ENCODE peak calls at places on chromosomes 6 and 20, in eight cellular contexts. B, I, H, O, A, F, X and Y are unnamed samples.

GRCh38 chr20:32152421-32153155 is 43.1 kb downstream of the TM9SF4 start:
- DNase-seq in I (no peak), B (no peak), H (no peak), A (no peak), O (no peak), X (no peak), F (no peak), Y (no peak)

GRCh38 chr6:56040875-56041274 is 165.5 kb upstream of the BMP5 start:
- DNase-seq in O (no peak), F (no peak), B (no peak), A (no peak), X (no peak), H (no peak), I (no peak), Y (no peak)

GRCh38 chr6:29887819-29888581 is 54.3 kb upstream of the HLA-A start:
- DNase-seq in A (no peak), I (peak; percentile 94), H (no peak), O (peak; percentile 63), F (peak; percentile 3), X (no peak), B (peak; percentile 57), Y (no peak)

GRCh38 chr6:134454794-134455193 is 136.9 kb upstream of the SGK1 start:
- DNase-seq in B (no peak), F (no peak), I (no peak), H (no peak), O (no peak), X (no peak), A (no peak), Y (no peak)

GRCh38 chr6:35496851-35497570 is at the start of gene TEAD3:
- DNase-seq in X (no peak), I (peak; percentile 62), F (peak; percentile 67), O (peak; percentile 93), A (no peak), H (peak; percentile 37), B (peak; percentile 91), Y (peak; percentile 62)

GRCh38 chr20:707711-708110 is 32.1 kb upstream of the SCRT2 start:
- DNase-seq in B (no peak), H (no peak), X (no peak), A (no peak), O (no peak), I (no peak), F (no peak), Y (no peak)

GRCh38 chr20:45892049-45892816 is 1.1 kb downstream of the CTSA start:
- DNase-seq in F (peak; percentile 19), O (no peak), A (no peak), H (no peak), X (no peak), I (no peak), B (peak; percentile 39), Y (no peak)

GRCh38 chr6:33976425-33977360 is 169.2 kb downstream of the GRM4 start:
- DNase-seq in A (no peak), F (no peak), O (peak; percentile 46), I (no peak), X (no peak), B (no peak), H (no peak), Y (no peak)

GRCh38 chr6:135325624-135326424 is 144.7 kb downstream of the MYB start:
- DNase-seq in O (no peak), I (no peak), X (no peak), H (no peak), A (no peak), B (no peak), F (no peak), Y (no peak)

GRCh38 chr6:3940703-3941102 is 91.5 kb downstream of the FAM50B start:
- DNase-seq in X (no peak), B (no peak), O (no peak), H (no peak), A (no peak), I (no peak), F (no peak), Y (no peak)

GRCh38 chr6:156634971-156635371 is 142.2 kb upstream of the ARID1B start:
- DNase-seq in B (no peak), H (no peak), X (no peak), O (no peak), F (no peak), I (no peak), A (no peak), Y (no peak)

GRCh38 chr6:44058617-44059358 is 68.5 kb downstream of the MRPL14 start:
- DNase-seq in A (peak; percentile 93), F (peak; percentile 87), O (no peak), I (no peak), X (no peak), H (no peak), B (peak; percentile 89), Y (peak; percentile 69)

GRCh38 chr6:97282238-97282725 is 734 bp downstream of the MMS22L start:
- DNase-seq in H (no peak), F (no peak), B (no peak), X (no peak), O (peak; percentile 47), I (no peak), A (no peak), Y (no peak)

GRCh38 chr6:132478697-132479096 is 34.2 kb downstream of the STX7 start:
- DNase-seq in O (no peak), B (no peak), F (no peak), X (no peak), I (no peak), H (no peak), A (no peak), Y (no peak)

GRCh38 chr6:16722616-16723015 is 38.6 kb downstream of the ATXN1 start:
- DNase-seq in B (no peak), O (no peak), I (no peak), X (no peak), F (no peak), H (no peak), A (no peak), Y (no peak)

GRCh38 chr6:42403415-42403814 is 48.3 kb downstream of the TRERF1 start:
- DNase-seq in F (no peak), I (no peak), O (no peak), X (no peak), A (no peak), H (no peak), B (peak; percentile 64), Y (no peak)

GRCh38 chr6:42136508-42137191 is 5.8 kb downstream of the C6orf132 start:
- DNase-seq in H (no peak), I (peak; percentile 31), A (no peak), X (no peak), F (peak; percentile 85), B (no peak), O (peak; percentile 78), Y (peak; percentile 82)

GRCh38 chr6:136035378-136036070 is 184.0 kb downstream of the PDE7B start:
- DNase-seq in A (peak; percentile 85), B (no peak), F (no peak), O (no peak), X (no peak), H (no peak), I (no peak), Y (no peak)

GRCh38 chr20:60105404-60105803 is 147.2 kb downstream of the CDH26 start:
- DNase-seq in H (no peak), F (peak; percentile 83), O (no peak), I (no peak), A (no peak), B (no peak), X (no peak), Y (no peak)

GRCh38 chr20:47267621-47268020 is 88.9 kb downstream of the ZMYND8 start:
- DNase-seq in F (no peak), B (no peak), X (no peak), H (no peak), O (no peak), I (no peak), A (no peak), Y (no peak)

GRCh38 chr6:157531169-157531985 is 150.4 kb downstream of the ZDHHC14 start:
- DNase-seq in I (no peak), A (no peak), X (no peak), F (peak; percentile 81), B (no peak), H (no peak), O (no peak), Y (no peak)

GRCh38 chr6:90118581-90118980 is 178.1 kb downstream of the BACH2 start:
- DNase-seq in A (no peak), X (no peak), F (no peak), H (no peak), I (no peak), O (no peak), B (no peak), Y (no peak)

GRCh38 chr20:1050440-1050839 is 48.3 kb upstream of the RSPO4 start:
- DNase-seq in I (no peak), X (no peak), H (no peak), F (no peak), A (no peak), B (no peak), O (no peak), Y (no peak)

GRCh38 chr20:40753472-40753871 is 64.4 kb upstream of the MAFB start:
- DNase-seq in X (no peak), I (no peak), B (no peak), O (no peak), H (no peak), F (no peak), A (no peak), Y (no peak)

GRCh38 chr20:37711987-37712961 is 18.4 kb downstream of the CTNNBL1 start:
- DNase-seq in H (no peak), A (no peak), I (no peak), X (no peak), O (no peak), F (no peak), B (no peak), Y (no peak)

GRCh38 chr20:9185511-9185910 is 116.6 kb downstream of the PLCB4 start:
- DNase-seq in X (no peak), O (no peak), B (no peak), H (no peak), F (peak; percentile 24), A (no peak), I (no peak), Y (no peak)

GRCh38 chr6:32167761-32168262 is 3.4 kb downstream of the EGFL8 start:
- DNase-seq in A (no peak), O (peak; percentile 57), B (no peak), F (no peak), I (no peak), H (no peak), X (no peak), Y (no peak)

GRCh38 chr20:11229772-11230171 is 556.0 kb upstream of the JAG1 start:
- DNase-seq in I (no peak), A (peak; percentile 41), H (no peak), X (no peak), F (peak; percentile 44), O (no peak), B (peak; percentile 74), Y (no peak)

GRCh38 chr6:127635091-127635490 is 58.1 kb downstream of the C6orf58 start:
- DNase-seq in H (no peak), A (no peak), I (no peak), X (peak; percentile 26), B (no peak), O (no peak), F (no peak), Y (no peak)

GRCh38 chr20:54179946-54180345 is 6.2 kb upstream of the CYP24A1 start:
- DNase-seq in I (no peak), A (no peak), B (peak; percentile 23), X (no peak), H (no peak), F (no peak), O (no peak), Y (no peak)

GRCh38 chr20:59577037-59577808 is 27.1 kb upstream of the PHACTR3 start:
- DNase-seq in B (no peak), H (no peak), A (no peak), X (no peak), O (no peak), I (no peak), F (no peak), Y (no peak)

GRCh38 chr6:3789018-3789895 is 37.7 kb upstream of the PXDC1 start:
- DNase-seq in X (no peak), H (no peak), A (no peak), F (no peak), I (no peak), O (no peak), B (no peak), Y (no peak)